ENCODE peak calls at places on chromosomes 2 and 18, in eight cellular contexts. Q, Z, P, G, E, X, D and U are unnamed samples.
A peak's percentile ranks its signal among the peaks of the same experiment; 100 is the strongest.

GRCh38 chr2:72917875-72918660 is 749 bp downstream of the EMX1 start:
- DNase-seq in E (peak; percentile 39), P (no peak), Q (no peak), Z (no peak), G (no peak), D (no peak), X (no peak), U (peak; percentile 16)

GRCh38 chr18:8741524-8741923 is 36.2 kb downstream of the MTCL1 start:
- DNase-seq in E (no peak), X (no peak), P (no peak), Z (no peak), Q (no peak), D (no peak), G (no peak), U (no peak)

GRCh38 chr2:136243638-136244557 is 125.9 kb upstream of the CXCR4 start:
- DNase-seq in D (no peak), Z (no peak), X (no peak), P (no peak), Q (no peak), E (no peak), G (no peak), U (no peak)

GRCh38 chr2:37798315-37799005 is 126.6 kb upstream of the RMDN2 start:
- DNase-seq in D (peak; percentile 53), Z (no peak), Q (no peak), E (no peak), P (no peak), X (no peak), G (no peak), U (no peak)

GRCh38 chr18:61901334-61901986 is 8.7 kb upstream of the RNF152 start:
- DNase-seq in X (peak; percentile 54), P (peak; percentile 8), E (peak; percentile 68), D (peak; percentile 58), Q (peak; percentile 69), Z (no peak), G (peak; percentile 77), U (peak; percentile 42)

GRCh38 chr2:38407111-38407682 is 30.1 kb upstream of the ATL2 start:
- DNase-seq in Q (peak; percentile 67), X (no peak), Z (no peak), E (no peak), G (no peak), P (no peak), D (no peak), U (no peak)

GRCh38 chr2:30437809-30438548 is 9.1 kb upstream of the LCLAT1 start:
- DNase-seq in D (no peak), Z (no peak), G (no peak), Q (no peak), P (no peak), E (no peak), X (no peak), U (peak; percentile 39)

GRCh38 chr2:152228215-152228614 is 52.7 kb upstream of the STAM2 start:
- DNase-seq in G (peak; percentile 50), Q (no peak), D (peak; percentile 51), E (no peak), Z (no peak), X (peak; percentile 49), P (no peak), U (no peak)

GRCh38 chr2:26521913-26522180 is 43.9 kb upstream of the OTOF start:
- DNase-seq in E (no peak), D (no peak), Z (no peak), Q (no peak), G (no peak), X (no peak), P (no peak), U (no peak)